ENCODE peak calls at places on chromosomes 5 and 9, in eight cellular contexts. W, R, K, E, N, S, Z and P are unnamed samples.

GRCh38 chr5:60583598-60583997 is 116.4 kb downstream of the DEPDC1B start:
- DNase-seq in W (peak), R (peak), K (no peak), E (no peak), N (no peak), S (no peak), Z (no peak), P (no peak)

GRCh38 chr5:170846416-170846815 is 15.4 kb upstream of the RANBP17 start:
- DNase-seq in W (no peak), R (no peak), K (no peak), E (peak), N (no peak), S (no peak), Z (no peak), P (no peak)

GRCh38 chr9:16619341-16619740 is 251.1 kb downstream of the BNC2 start:
- DNase-seq in W (no peak), R (no peak), K (no peak), E (no peak), N (no peak), S (no peak), Z (no peak), P (no peak)

GRCh38 chr9:113296796-113297558 is 6.2 kb downstream of the RNF183 start:
- DNase-seq in W (no peak), R (no peak), K (no peak), E (no peak), N (no peak), S (peak), Z (no peak), P (no peak)

GRCh38 chr5:56941981-56942380 is 9.9 kb downstream of the MIER3 start:
- DNase-seq in W (no peak), R (peak), K (no peak), E (no peak), N (no peak), S (peak), Z (peak), P (peak)

GRCh38 chr9:68749579-68750159 is 44.6 kb downstream of the PIP5K1B start:
- DNase-seq in W (no peak), R (no peak), K (no peak), E (no peak), N (no peak), S (no peak), Z (no peak), P (no peak)

GRCh38 chr5:93596676-93597441 is 13.8 kb downstream of the NR2F1 start:
- DNase-seq in W (peak), R (peak), K (peak), E (peak), N (peak), S (no peak), Z (no peak), P (no peak)

GRCh38 chr5:39264528-39264927 is 45.2 kb upstream of the FYB1 start:
- DNase-seq in W (peak), R (no peak), K (no peak), E (no peak), N (no peak), S (no peak), Z (no peak), P (no peak)

GRCh38 chr5:104088876-104089778 is 526.5 kb upstream of the NUDT12 start:
- DNase-seq in W (peak), R (no peak), K (no peak), E (peak), N (peak), S (no peak), Z (peak), P (no peak)

GRCh38 chr9:37551888-37552287 is 24.3 kb downstream of the FBXO10 start:
- DNase-seq in W (no peak), R (no peak), K (no peak), E (no peak), N (no peak), S (no peak), Z (no peak), P (no peak)

GRCh38 chr5:35482167-35482755 is 135.4 kb upstream of the SPEF2 start:
- DNase-seq in W (no peak), R (no peak), K (no peak), E (no peak), N (no peak), S (no peak), Z (no peak), P (no peak)

GRCh38 chr5:3265936-3266335 is 329.7 kb upstream of the IRX1 start:
- DNase-seq in W (no peak), R (no peak), K (no peak), E (no peak), N (no peak), S (no peak), Z (no peak), P (no peak)

GRCh38 chr5:534743-535671 is 10.8 kb upstream of the SLC9A3 start:
- DNase-seq in W (no peak), R (no peak), K (peak), E (no peak), N (no peak), S (no peak), Z (no peak), P (no peak)

GRCh38 chr5:14268236-14268701 is 125.1 kb downstream of the TRIO start:
- DNase-seq in W (no peak), R (no peak), K (peak), E (peak), N (peak), S (peak), Z (peak), P (peak)

GRCh38 chr5:82603280-82603987 is 325.3 kb upstream of the RPS23 start:
- DNase-seq in W (peak), R (no peak), K (no peak), E (no peak), N (no peak), S (no peak), Z (no peak), P (no peak)

DNA sequence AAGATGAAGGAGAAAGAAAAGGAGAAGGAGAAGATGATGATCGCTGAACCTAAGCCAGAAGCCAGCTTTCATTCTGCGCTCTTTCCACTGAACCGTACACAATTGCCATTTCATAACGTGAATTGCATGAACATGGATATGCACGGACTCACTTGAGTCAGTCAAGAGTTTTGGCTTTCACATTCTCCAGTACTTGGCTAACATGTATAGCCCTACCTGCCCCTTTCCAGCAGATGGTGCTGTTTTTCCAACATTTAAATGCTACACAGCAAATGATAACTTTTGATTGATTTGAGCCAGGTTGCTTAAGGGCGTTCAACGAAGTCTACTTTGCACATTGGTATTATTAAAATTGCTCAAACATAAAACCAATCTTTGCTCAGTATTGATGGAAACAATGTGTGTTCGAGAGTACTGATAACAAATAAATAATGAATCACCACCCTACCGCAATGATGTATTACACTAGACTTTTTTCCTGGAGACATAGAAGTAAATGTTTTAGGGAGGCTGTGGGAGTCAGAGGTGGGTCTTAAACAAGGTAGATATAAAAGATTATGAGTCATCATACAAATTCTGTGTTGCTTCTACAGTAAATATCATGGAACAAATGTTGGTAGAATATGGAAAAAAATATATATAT is 196.4 kb downstream of the TRPM3 start:
- DNase-seq in W (peak), R (peak), K (no peak), E (peak), N (peak), S (peak), Z (no peak), P (peak)
- TF ChIP-seq CTCF in W (peak), R (peak), K (peak), E (peak), N (peak), S (peak), Z (peak), P (peak)

DNA sequence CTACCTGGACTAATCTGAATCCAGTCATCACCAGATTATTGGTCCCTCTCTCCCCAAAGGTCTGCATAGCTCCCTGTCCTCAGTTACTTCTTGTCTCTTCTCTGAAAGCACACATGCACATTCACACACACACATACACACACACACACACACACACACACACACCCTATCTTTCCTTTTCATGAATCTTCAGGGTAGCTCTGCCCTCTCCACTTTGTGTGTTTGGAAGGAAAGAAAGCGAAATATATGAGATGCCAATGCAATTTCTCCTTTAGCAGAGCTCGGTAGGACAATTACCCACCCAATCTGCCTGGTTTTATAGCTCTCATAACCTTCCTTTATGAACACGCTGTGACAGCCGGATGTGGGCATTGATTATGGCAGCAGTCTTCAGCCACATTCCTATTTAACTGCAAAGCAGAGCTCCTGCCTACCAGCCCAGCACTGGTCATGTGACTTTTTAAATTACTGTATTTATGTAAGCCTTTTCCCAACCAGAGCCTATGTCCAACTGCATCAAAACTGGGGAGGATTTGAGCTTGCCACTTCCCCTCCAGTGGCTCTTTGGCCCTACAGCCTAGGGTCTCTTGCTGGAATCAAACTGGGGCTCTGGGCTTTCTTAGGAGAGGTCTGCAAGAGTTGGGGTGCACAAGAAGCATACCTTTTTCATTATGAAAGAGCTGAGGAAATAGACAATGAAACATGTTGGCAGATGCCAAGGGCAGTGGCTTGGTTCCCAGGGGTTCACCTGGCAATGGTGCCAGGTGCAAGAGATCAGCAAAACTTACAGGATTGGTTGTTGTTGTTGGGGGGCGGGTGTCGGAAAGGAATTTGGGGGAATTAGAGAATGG is 20.8 kb upstream of the MATR3 start:
- DNase-seq in W (peak), R (no peak), K (no peak), E (peak), N (no peak), S (peak), Z (no peak), P (no peak)
- H3K4me3 ChIP-seq in W (peak), R (peak), K (peak), E (no peak), N (peak), S (no peak), Z (no peak), P (no peak)

GRCh38 chr5:142838845-142839244 is 68.7 kb downstream of the ARHGAP26 start:
- DNase-seq in W (no peak), R (no peak), K (no peak), E (no peak), N (no peak), S (no peak), Z (no peak), P (no peak)
- TF ChIP-seq CTCF in W (no peak), R (no peak), K (no peak), E (no peak), N (no peak), S (no peak), Z (no peak), P (no peak)

GRCh38 chr9:130535818-130536521 is 43.4 kb upstream of the FUBP3 start:
- DNase-seq in W (no peak), R (no peak), K (no peak), E (no peak), N (no peak), S (peak), Z (peak), P (no peak)
- H3K4me3 ChIP-seq in W (no peak), R (no peak), K (no peak), E (no peak), N (no peak), S (peak), Z (no peak), P (peak)

GRCh38 chr9:89841456-89841855 is 236.6 kb downstream of the GADD45G start:
- DNase-seq in W (no peak), R (no peak), K (no peak), E (no peak), N (no peak), S (no peak), Z (no peak), P (no peak)
- TF ChIP-seq CTCF in W (no peak), R (no peak), K (no peak), E (no peak), N (no peak), S (no peak), Z (no peak), P (no peak)

GRCh38 chr5:119285070-119285916 is 70.5 kb upstream of the TNFAIP8 start:
- DNase-seq in W (no peak), R (no peak), K (no peak), E (no peak), N (no peak), S (no peak), Z (no peak), P (no peak)

GRCh38 chr5:119287547-119288073 is 68.2 kb upstream of the TNFAIP8 start:
- DNase-seq in W (peak), R (no peak), K (no peak), E (peak), N (no peak), S (no peak), Z (no peak), P (no peak)

GRCh38 chr5:119289413-119289812 is 66.4 kb upstream of the TNFAIP8 start:
- DNase-seq in W (no peak), R (no peak), K (no peak), E (no peak), N (no peak), S (no peak), Z (no peak), P (no peak)

GRCh38 chr5:119288364-119289047 is 67.3 kb upstream of the TNFAIP8 start:
- DNase-seq in W (no peak), R (no peak), K (no peak), E (peak), N (no peak), S (peak), Z (peak), P (no peak)

DNA sequence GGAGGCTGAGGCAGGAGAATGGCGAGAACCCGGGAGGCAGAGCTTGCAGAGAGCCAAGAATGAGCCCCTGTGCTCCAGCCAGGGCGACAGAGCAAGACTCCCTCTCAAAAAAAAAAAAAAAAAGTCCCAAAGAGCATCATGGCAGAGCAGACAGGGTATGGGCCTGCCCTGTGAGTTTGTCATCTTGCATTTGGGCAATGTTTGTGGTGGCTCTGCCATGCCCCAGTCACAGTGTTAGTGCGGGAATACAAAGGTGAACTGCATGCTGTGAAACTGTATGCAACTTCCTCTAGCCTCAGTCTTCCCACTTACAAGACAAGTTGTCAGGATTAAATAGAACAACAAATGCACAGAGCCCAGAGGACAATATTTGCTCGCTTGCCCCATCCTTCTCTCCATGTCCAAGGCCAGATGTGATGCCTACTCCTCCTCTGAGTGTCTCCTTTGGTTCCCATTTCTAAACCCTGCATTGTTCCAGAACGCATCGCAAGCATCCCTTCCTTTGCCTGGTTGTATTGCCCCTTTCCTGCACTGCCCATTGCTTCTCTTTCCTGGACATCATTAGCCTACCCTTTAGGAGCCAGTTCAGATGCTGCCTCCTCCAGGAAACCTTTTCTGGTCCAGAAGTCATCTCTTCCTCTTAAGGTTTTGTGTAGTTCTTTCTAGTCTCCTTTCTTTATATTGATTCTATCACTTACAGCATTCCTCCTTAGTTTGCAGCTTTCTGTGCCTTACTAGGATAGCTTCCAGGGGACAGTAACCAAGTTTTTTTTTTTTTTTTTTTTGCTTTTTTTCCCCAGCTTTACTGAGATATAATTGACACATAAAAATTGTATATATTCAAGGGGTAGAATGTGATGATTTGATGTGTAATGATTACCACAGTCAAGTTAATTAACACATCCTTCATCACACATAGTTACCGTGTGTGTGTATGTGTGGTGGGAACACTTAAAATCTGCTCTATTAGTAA is 69.0 kb upstream of the TNFAIP8 start:
- DNase-seq in W (no peak), R (no peak), K (no peak), E (no peak), N (no peak), S (no peak), Z (no peak), P (no peak)
- H3K4me3 ChIP-seq in W (peak), R (peak), K (no peak), E (no peak), N (no peak), S (no peak), Z (no peak), P (no peak)

GRCh38 chr9:137240841-137241489 is at the start of gene TUBB4B:
- DNase-seq in W (peak), R (peak), K (peak), E (peak), N (peak), S (peak), Z (peak), P (peak)

GRCh38 chr9:137243626-137244485 is 2.8 kb downstream of the TUBB4B start:
- DNase-seq in W (no peak), R (no peak), K (no peak), E (no peak), N (no peak), S (peak), Z (no peak), P (no peak)

GRCh38 chr9:137240321-137240840 is 706 bp upstream of the TUBB4B start:
- DNase-seq in W (peak), R (peak), K (peak), E (peak), N (no peak), S (peak), Z (no peak), P (no peak)

GRCh38 chr9:137242329-137243204 is 1.5 kb downstream of the TUBB4B start:
- DNase-seq in W (no peak), R (no peak), K (no peak), E (no peak), N (no peak), S (no peak), Z (no peak), P (no peak)

DNA sequence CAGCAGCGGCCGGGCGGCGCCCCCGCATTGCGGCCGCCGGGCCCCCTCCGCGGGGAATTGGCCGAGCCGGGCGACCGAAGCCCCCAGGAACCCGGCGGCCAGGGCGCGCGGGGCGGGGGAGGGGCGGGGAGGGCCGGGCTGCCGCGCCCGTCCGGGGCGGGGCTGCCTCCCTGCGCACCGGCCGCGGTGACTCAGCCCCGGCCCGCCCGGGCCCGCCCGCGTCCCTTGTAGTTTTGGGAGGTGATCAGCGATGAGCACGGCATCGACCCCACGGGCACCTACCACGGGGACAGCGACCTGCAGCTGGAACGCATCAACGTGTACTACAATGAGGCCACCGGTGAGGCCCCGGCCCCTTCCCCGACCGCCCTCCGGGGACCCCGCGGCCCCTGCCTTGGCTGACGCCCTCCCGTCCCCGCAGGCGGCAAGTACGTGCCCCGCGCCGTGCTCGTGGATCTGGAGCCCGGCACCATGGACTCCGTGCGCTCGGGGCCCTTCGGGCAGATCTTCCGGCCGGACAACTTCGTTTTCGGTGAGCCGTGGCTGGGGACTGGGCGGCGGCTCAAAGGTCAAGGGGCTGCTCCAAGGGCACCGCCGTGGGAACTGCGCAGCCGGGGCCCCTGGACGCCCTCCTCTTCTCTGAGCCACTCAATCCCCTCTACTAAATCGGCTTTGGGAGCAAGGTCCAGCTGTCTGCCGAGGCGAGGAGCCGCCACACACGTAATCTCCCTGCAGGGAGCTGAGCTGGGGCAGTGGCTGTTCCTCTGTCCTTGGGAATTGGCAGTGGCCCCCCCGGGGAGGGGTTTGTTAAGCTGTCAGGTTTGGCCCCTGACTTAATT is 622 bp downstream of the TUBB4B start:
- DNase-seq in W (peak), R (peak), K (peak), E (peak), N (no peak), S (peak), Z (no peak), P (no peak)
- TF ChIP-seq CTCF in W (no peak), R (no peak), K (no peak), E (no peak), N (no peak), S (no peak), Z (no peak), P (no peak)

GRCh38 chr9:95023217-95024003 is 294.1 kb downstream of the FANCC start:
- DNase-seq in W (no peak), R (no peak), K (peak), E (peak), N (peak), S (peak), Z (peak), P (peak)
- H3K4me3 ChIP-seq in W (no peak), R (no peak), K (peak), E (no peak), N (peak), S (no peak), Z (no peak), P (no peak)

DNA sequence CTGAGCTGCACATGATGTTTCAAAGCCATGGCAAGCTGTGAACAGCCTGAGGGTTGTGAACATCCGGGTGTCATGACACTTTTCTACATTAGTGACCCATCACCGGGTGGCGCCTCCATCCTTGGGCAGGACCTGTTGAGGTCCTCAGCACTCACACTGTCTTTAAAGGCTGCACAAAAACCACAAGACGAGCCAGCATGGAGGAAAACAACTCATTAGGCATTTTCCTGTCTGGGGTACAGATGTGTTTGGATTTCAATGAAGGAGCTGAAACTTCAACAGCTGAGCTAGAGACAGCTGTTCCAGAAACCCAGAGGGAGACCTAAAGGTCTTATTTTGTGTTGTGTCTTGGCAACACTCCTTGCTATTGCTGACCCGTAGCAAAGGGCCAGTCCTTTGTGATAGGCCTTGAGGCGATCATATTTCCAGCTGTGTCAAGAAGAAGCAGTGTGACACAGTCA is 151.9 kb upstream of the VLDLR start:
- DNase-seq in W (peak), R (peak), K (no peak), E (peak), N (no peak), S (peak), Z (no peak), P (no peak)
- TF ChIP-seq CTCF in W (no peak), R (peak), K (no peak), E (no peak), N (peak), S (no peak), Z (no peak), P (no peak)